ENCODE peak calls at places on chromosome 18, in six cellular contexts. C, B, Z, J, A and L are unnamed samples.

GRCh38 chr18:23619388-23619873 is 33.1 kb upstream of the NPC1 start:
- DNase-seq in C (no peak), J (no peak), Z (no peak), A (no peak), B (peak; percentile 10), L (peak; percentile 10)

GRCh38 chr18:79961527-79962291 is 2.7 kb upstream of the HSBP1L1 start:
- DNase-seq in Z (peak; percentile 63), A (peak; percentile 48), J (no peak), B (no peak), C (no peak), L (no peak)

GRCh38 chr18:34976084-34976483 is 65.1 kb upstream of the MAPRE2 start:
- DNase-seq in J (no peak), Z (no peak), C (no peak), A (no peak), B (no peak), L (no peak)

GRCh38 chr18:48902023-48902855 is 48.5 kb downstream of the SMAD7 start:
- DNase-seq in A (peak; percentile 58), J (no peak), C (peak; percentile 91), Z (peak; percentile 66), B (peak; percentile 29), L (no peak)

GRCh38 chr18:56407631-56408030 is 230.8 kb downstream of the TXNL1 start:
- DNase-seq in C (no peak), B (no peak), J (no peak), Z (no peak), A (no peak), L (no peak)

GRCh38 chr18:9321017-9321452 is 13.5 kb upstream of the TWSG1 start:
- DNase-seq in C (peak; percentile 19), J (no peak), B (no peak), A (no peak), Z (no peak), L (no peak)

GRCh38 chr18:73733376-73733775 is 414.3 kb downstream of the FBXO15 start:
- DNase-seq in J (no peak), B (no peak), C (no peak), A (peak; percentile 61), Z (peak; percentile 48), L (no peak)

GRCh38 chr18:77071711-77072292 is 60.8 kb downstream of the MBP start:
- DNase-seq in A (peak; percentile 58), J (no peak), B (no peak), C (peak; percentile 76), Z (peak; percentile 86), L (peak; percentile 51)

GRCh38 chr18:78889250-78889649 is 90.4 kb upstream of the SALL3 start:
- DNase-seq in J (no peak), Z (no peak), A (no peak), B (no peak), C (no peak), L (no peak)

GRCh38 chr18:37251679-37252078 is 313.9 kb downstream of the CELF4 start:
- DNase-seq in C (peak; percentile 32), B (no peak), J (no peak), Z (peak; percentile 49), A (peak; percentile 57), L (no peak)

GRCh38 chr18:31039426-31039825 is 3.1 kb downstream of the DSC3 start:
- DNase-seq in A (peak; percentile 78), B (no peak), C (no peak), J (no peak), Z (peak; percentile 64), L (no peak)

GRCh38 chr18:34529358-34530335 is 180.5 kb upstream of the DTNA start:
- DNase-seq in J (no peak), B (no peak), C (no peak), A (no peak), Z (no peak), L (no peak)

GRCh38 chr18:63882333-63883141 is 5.0 kb upstream of the SERPINB2 start:
- DNase-seq in A (peak; percentile 100), C (peak; percentile 97), J (no peak), Z (peak; percentile 94), B (no peak), L (no peak)

GRCh38 chr18:9570255-9570654 is 44.1 kb downstream of the PPP4R1 start:
- DNase-seq in A (no peak), B (no peak), J (no peak), C (no peak), Z (no peak), L (no peak)

GRCh38 chr18:62616331-62616805 is 93.5 kb downstream of the ZCCHC2 start:
- DNase-seq in A (no peak), Z (no peak), J (no peak), B (no peak), C (no peak), L (no peak)

GRCh38 chr18:43534511-43534910 is 257.2 kb upstream of the SYT4 start:
- DNase-seq in B (no peak), Z (peak; percentile 14), J (no peak), C (no peak), A (peak; percentile 49), L (no peak)

GRCh38 chr18:73136134-73136533 is 268.3 kb upstream of the NETO1 start:
- DNase-seq in C (no peak), J (no peak), B (peak; percentile 43), Z (peak; percentile 67), A (peak; percentile 37), L (no peak)

GRCh38 chr18:3508576-3509559 is 58.9 kb downstream of the TGIF1 start:
- DNase-seq in Z (no peak), A (peak; percentile 42), C (no peak), B (no peak), J (no peak), L (no peak)

GRCh38 chr18:26868968-26869586 is 3.6 kb upstream of the AQP4 start:
- DNase-seq in J (no peak), B (no peak), A (no peak), Z (no peak), C (no peak), L (no peak)

GRCh38 chr18:56645415-56646016 is 5.6 kb upstream of the WDR7 start:
- DNase-seq in A (peak; percentile 16), B (no peak), C (no peak), Z (peak; percentile 45), J (no peak), L (no peak)

GRCh38 chr18:79818631-79819030 is 20.9 kb downstream of the KCNG2 start:
- DNase-seq in Z (no peak), A (no peak), B (no peak), C (no peak), J (no peak), L (no peak)

GRCh38 chr18:24985616-24986015 is 366.4 kb downstream of the ZNF521 start:
- DNase-seq in Z (no peak), C (no peak), J (no peak), A (no peak), B (no peak), L (no peak)

GRCh38 chr18:51070545-51070944 is 40.5 kb downstream of the SMAD4 start:
- DNase-seq in Z (peak; percentile 48), J (no peak), B (no peak), C (peak; percentile 81), A (peak; percentile 64), L (no peak)